ENCODE peak calls at places on chromosomes 13 and 19, in eight cellular contexts. K is left cardiac atrium; S is stimulated activated effector memory CD8-positive, alpha-beta T cell treated with anti-CD3 and anti-CD28 coated beads, Interleukin-12 subunit alpha, Interleukin-12 subunit beta, amount 100 ng/mL, for 72 hours; Q is Panc1; X is lower lobe of right lung; I is PC-3; Z is activated CD8-positive, alpha-beta memory T cell treated with anti-CD3 and anti-CD28 coated beads, Interleukin-2, amount 10 ng/mL, durations not matched to agents 7 days and 5 days; E is HepG2. L is an unnamed sample.

GRCh38 chr13:20405691-20406090 is 120.0 kb downstream of the CRYL1 start:
- ATAC-seq in K (peak; percentile 35), S (no peak), Q (no peak), X (no peak), I (no peak), Z (no peak), E (no peak), L (no peak)

GRCh38 chr13:102686024-102686423 is 8.8 kb downstream of the METTL21C start:
- ATAC-seq in K (no peak), S (peak; percentile 68), Q (no peak), X (no peak), I (no peak), Z (peak; percentile 47), E (no peak), L (peak; percentile 46)

GRCh38 chr13:34750078-34750703 is 191.9 kb upstream of the NBEA start:
- ATAC-seq in K (peak; percentile 66), S (no peak), Q (no peak), X (no peak), I (no peak), Z (no peak), E (no peak), L (no peak)

GRCh38 chr13:41859555-41859954 is 101.4 kb downstream of the VWA8 start:
- ATAC-seq in K (no peak), S (no peak), Q (no peak), X (no peak), I (no peak), Z (no peak), E (no peak), L (no peak)

GRCh38 chr13:28077231-28077630 is 23.1 kb downstream of the FLT3 start:
- ATAC-seq in K (no peak), S (no peak), Q (no peak), X (no peak), I (no peak), Z (no peak), E (no peak), L (no peak)

GRCh38 chr13:25864116-25864515 is 187.7 kb downstream of the SHISA2 start:
- ATAC-seq in K (no peak), S (no peak), Q (no peak), X (no peak), I (no peak), Z (no peak), E (no peak), L (no peak)

GRCh38 chr13:43804461-43805070 is 17.8 kb upstream of the ENOX1 start:
- ATAC-seq in K (peak; percentile 78), S (no peak), Q (peak; percentile 74), X (no peak), I (peak; percentile 66), Z (peak; percentile 39), E (peak; percentile 54), L (peak; percentile 29)

GRCh38 chr19:13260883-13261653 is 110.9 kb downstream of the IER2 start:
- ATAC-seq in K (peak; percentile 56), S (peak; percentile 98), Q (peak; percentile 69), X (peak; percentile 64), I (peak; percentile 89), Z (peak; percentile 88), E (no peak), L (peak; percentile 99)

GRCh38 chr19:18701250-18701608 is 17.7 kb downstream of the CRTC1 start:
- ATAC-seq in K (peak; percentile 8), S (peak; percentile 45), Q (peak; percentile 32), X (peak; percentile 5), I (peak; percentile 5), Z (peak; percentile 20), E (no peak), L (peak; percentile 25)

GRCh38 chr19:56538761-56539263 is at the start of gene ZFP28:
- ATAC-seq in K (peak; percentile 89), S (peak; percentile 85), Q (no peak), X (peak; percentile 92), I (peak; percentile 38), Z (peak; percentile 81), E (no peak), L (peak; percentile 81)

GRCh38 chr13:77896536-77896935 is 22.1 kb downstream of the EDNRB start:
- ATAC-seq in K (peak; percentile 82), S (no peak), Q (no peak), X (peak; percentile 46), I (peak; percentile 35), Z (no peak), E (no peak), L (no peak)

GRCh38 chr13:110890279-110891150 is 24.4 kb downstream of the ANKRD10 start:
- ATAC-seq in K (no peak), S (no peak), Q (no peak), X (no peak), I (no peak), Z (no peak), E (no peak), L (no peak)

GRCh38 chr19:30666301-30666803 is 294.2 kb downstream of the ZNF536 start:
- ATAC-seq in K (no peak), S (no peak), Q (peak; percentile 57), X (peak; percentile 42), I (no peak), Z (no peak), E (peak; percentile 25), L (no peak)

GRCh38 chr19:43444531-43445340 is 20.7 kb downstream of the LYPD3 start:
- ATAC-seq in K (no peak), S (no peak), Q (no peak), X (peak; percentile 41), I (no peak), Z (no peak), E (no peak), L (no peak)

GRCh38 chr19:44745386-44745831 is 3.1 kb upstream of the BCL3 start:
- ATAC-seq in K (peak; percentile 28), S (no peak), Q (peak; percentile 37), X (peak; percentile 2), I (no peak), Z (no peak), E (no peak), L (no peak)

GRCh38 chr13:108425056-108425455 is 155.5 kb downstream of the TNFSF13B start:
- ATAC-seq in K (no peak), S (no peak), Q (no peak), X (no peak), I (no peak), Z (no peak), E (no peak), L (no peak)

GRCh38 chr19:46755077-46755852 is 9.0 kb upstream of the STRN4 start:
- ATAC-seq in K (peak; percentile 24), S (no peak), Q (no peak), X (peak; percentile 48), I (no peak), Z (no peak), E (no peak), L (no peak)

GRCh38 chr19:4030981-4031380 is 23.4 kb downstream of the PIAS4 start:
- ATAC-seq in K (no peak), S (no peak), Q (no peak), X (no peak), I (no peak), Z (no peak), E (no peak), L (no peak)

GRCh38 chr13:30362869-30363268 is 55.5 kb upstream of the KATNAL1 start:
- ATAC-seq in K (peak; percentile 50), S (no peak), Q (no peak), X (no peak), I (no peak), Z (no peak), E (no peak), L (no peak)

GRCh38 chr19:1624458-1624857 is 19.2 kb upstream of the UQCR11 start:
- ATAC-seq in K (peak; percentile 55), S (peak; percentile 70), Q (peak; percentile 77), X (peak; percentile 70), I (peak; percentile 54), Z (peak; percentile 71), E (no peak), L (peak; percentile 73)

GRCh38 chr13:114226088-114226487 is 8.6 kb upstream of the CDC16 start:
- ATAC-seq in K (no peak), S (no peak), Q (peak; percentile 59), X (no peak), I (no peak), Z (no peak), E (no peak), L (peak; percentile 17)

GRCh38 chr19:3375221-3376088 is 9.1 kb downstream of the NFIC start:
- ATAC-seq in K (peak; percentile 88), S (no peak), Q (peak; percentile 82), X (peak; percentile 80), I (no peak), Z (no peak), E (no peak), L (no peak)

GRCh38 chr19:16429066-16429758 is 42.6 kb downstream of the EPS15L1 start:
- ATAC-seq in K (peak; percentile 89), S (peak; percentile 49), Q (no peak), X (peak; percentile 83), I (peak; percentile 79), Z (peak; percentile 53), E (no peak), L (peak; percentile 54)

GRCh38 chr19:11281336-11282049 is 14.5 kb upstream of the TSPAN16 start:
- ATAC-seq in K (no peak), S (no peak), Q (no peak), X (no peak), I (no peak), Z (no peak), E (no peak), L (no peak)

GRCh38 chr19:45442927-45443461 is 19.3 kb upstream of the ERCC1 start:
- ATAC-seq in K (peak; percentile 0), S (peak; percentile 2), Q (peak; percentile 15), X (peak; percentile 29), I (peak; percentile 3), Z (no peak), E (no peak), L (peak; percentile 14)

GRCh38 chr19:41844601-41845000 is at the start of gene LYPD4:
- ATAC-seq in K (no peak), S (no peak), Q (no peak), X (no peak), I (no peak), Z (no peak), E (no peak), L (no peak)

GRCh38 chr19:33621811-33622504 is at the start of gene CHST8:
- ATAC-seq in K (peak; percentile 87), S (no peak), Q (peak; percentile 52), X (peak; percentile 62), I (no peak), Z (no peak), E (peak; percentile 77), L (no peak)

GRCh38 chr13:35252536-35253205 is 223.8 kb downstream of the MAB21L1 start:
- ATAC-seq in K (no peak), S (peak; percentile 53), Q (no peak), X (no peak), I (no peak), Z (no peak), E (no peak), L (no peak)

GRCh38 chr13:37383066-37383465 is 215.5 kb downstream of the POSTN start:
- ATAC-seq in K (no peak), S (no peak), Q (no peak), X (no peak), I (no peak), Z (no peak), E (no peak), L (no peak)

GRCh38 chr19:800360-801029 is 3.2 kb downstream of the PTBP1 start:
- ATAC-seq in K (no peak), S (no peak), Q (no peak), X (no peak), I (peak; percentile 4), Z (no peak), E (no peak), L (no peak)

GRCh38 chr19:12833747-12834417 is 497 bp downstream of the RTBDN start:
- ATAC-seq in K (peak; percentile 39), S (peak; percentile 27), Q (peak; percentile 46), X (peak; percentile 2), I (peak; percentile 7), Z (peak; percentile 7), E (no peak), L (peak; percentile 24)

GRCh38 chr13:37009692-37010091 is 9.1 kb downstream of the EXOSC8 start:
- ATAC-seq in K (no peak), S (no peak), Q (no peak), X (no peak), I (no peak), Z (no peak), E (no peak), L (no peak)

GRCh38 chr19:33132425-33132824 is 511 bp downstream of the WDR88 start:
- ATAC-seq in K (peak; percentile 31), S (no peak), Q (peak; percentile 57), X (peak; percentile 47), I (peak; percentile 20), Z (no peak), E (peak; percentile 80), L (no peak)

GRCh38 chr13:114320065-114320464 is 5.8 kb downstream of the CHAMP1 start:
- ATAC-seq in K (peak; percentile 60), S (no peak), Q (no peak), X (no peak), I (no peak), Z (no peak), E (no peak), L (no peak)

L was measured in activated T-helper 17 cell treated with anti-CD3 and anti-CD28 coated beads, Interleukin-2, amount 50 U/mL, for 72 hours.